ENCODE peak calls at places on chromosomes 11 and 22, in four cellular contexts. X, Z, P and L are unnamed samples.
A peak's percentile ranks its signal among the peaks of the same experiment; 100 is the strongest.

GRCh38 chr22:46592390-46592872 is 27.8 kb upstream of the GRAMD4 start:
- DNase-seq in X (peak; percentile 17), Z (peak; percentile 64), P (no peak), L (no peak)

GRCh38 chr11:95371147-95371546 is 140.1 kb upstream of the SESN3 start:
- DNase-seq in X (no peak), Z (no peak), P (peak; percentile 87), L (no peak)

GRCh38 chr11:94153320-94153719 is 24.7 kb downstream of the PANX1 start:
- DNase-seq in X (no peak), Z (no peak), P (no peak), L (no peak)

GRCh38 chr11:45659031-45659817 is 6.2 kb downstream of the CHST1 start:
- DNase-seq in X (no peak), Z (no peak), P (no peak), L (no peak)

GRCh38 chr22:20987375-20987774 is 5.3 kb downstream of the LZTR1 start:
- DNase-seq in X (no peak), Z (no peak), P (no peak), L (no peak)

GRCh38 chr11:14902650-14903350 is 10.8 kb upstream of the CYP2R1 start:
- DNase-seq in X (no peak), Z (no peak), P (no peak), L (no peak)

GRCh38 chr11:76629853-76630599 is 40.5 kb downstream of the LRRC32 start:
- DNase-seq in X (no peak), Z (peak; percentile 38), P (peak; percentile 89), L (no peak)

GRCh38 chr11:104853276-104853675 is 45.0 kb downstream of the CASP12 start:
- DNase-seq in X (no peak), Z (no peak), P (no peak), L (no peak)

GRCh38 chr11:69538840-69539239 is 57.4 kb downstream of the LINC01488 start:
- DNase-seq in X (no peak), Z (peak; percentile 44), P (no peak), L (no peak)

GRCh38 chr22:41620646-41621098 is at the start of gene DESI1:
- DNase-seq in X (no peak), Z (no peak), P (no peak), L (no peak)

GRCh38 chr11:1228921-1229451 is 6.1 kb downstream of the MUC5B start:
- DNase-seq in X (no peak), Z (no peak), P (no peak), L (no peak)

GRCh38 chr22:32618461-32619140 is 144.0 kb downstream of the FBXO7 start:
- DNase-seq in X (no peak), Z (no peak), P (no peak), L (no peak)

GRCh38 chr22:43897751-43898261 is 6.0 kb upstream of the PNPLA5 start:
- DNase-seq in X (no peak), Z (peak; percentile 77), P (no peak), L (no peak)

GRCh38 chr11:19281555-19281954 is 40.8 kb upstream of the E2F8 start:
- DNase-seq in X (no peak), Z (no peak), P (no peak), L (no peak)

GRCh38 chr11:11998091-11998781 is 10.2 kb downstream of the DKK3 start:
- DNase-seq in X (no peak), Z (no peak), P (no peak), L (no peak)

GRCh38 chr22:37472418-37473006 is 13.7 kb downstream of the MFNG start:
- DNase-seq in X (peak; percentile 29), Z (peak; percentile 48), P (no peak), L (peak; percentile 34)

GRCh38 chr11:64124147-64124546 is 41.8 kb downstream of the MACROD1 start:
- DNase-seq in X (no peak), Z (no peak), P (no peak), L (no peak)

GRCh38 chr22:24164823-24165379 is 16.4 kb upstream of the SUSD2 start:
- DNase-seq in X (no peak), Z (no peak), P (no peak), L (no peak)

GRCh38 chr22:44224166-44224565 is 43.4 kb downstream of the PARVG start:
- DNase-seq in X (no peak), Z (no peak), P (no peak), L (no peak)

GRCh38 chr11:133724116-133724515 is 121.2 kb downstream of the SPATA19 start:
- DNase-seq in X (no peak), Z (no peak), P (no peak), L (no peak)

GRCh38 chr11:67674442-67674871 is at the start of gene ALDH3B2:
- DNase-seq in X (no peak), Z (no peak), P (no peak), L (no peak)

GRCh38 chr11:120929664-120930154 is 94.2 kb upstream of the TBCEL start:
- DNase-seq in X (no peak), Z (peak; percentile 71), P (peak; percentile 54), L (no peak)

GRCh38 chr11:83827940-83828554 is 541.9 kb upstream of the CCDC90B start:
- DNase-seq in X (no peak), Z (no peak), P (no peak), L (no peak)

GRCh38 chr11:124917115-124917637 is 1.9 kb upstream of the HEPN1 start:
- DNase-seq in X (no peak), Z (peak; percentile 80), P (peak; percentile 48), L (no peak)

GRCh38 chr22:44574057-44574456 is 76.0 kb upstream of the RTL6 start:
- DNase-seq in X (no peak), Z (peak; percentile 26), P (no peak), L (no peak)

GRCh38 chr11:62747475-62748160 is 6.3 kb downstream of the ZBTB3 start:
- DNase-seq in X (no peak), Z (no peak), P (no peak), L (no peak)

GRCh38 chr11:79045018-79045787 is 395.6 kb downstream of the TENM4 start:
- DNase-seq in X (no peak), Z (no peak), P (no peak), L (no peak)

GRCh38 chr11:120499088-120499487 is 12.5 kb upstream of the GRIK4 start:
- DNase-seq in X (no peak), Z (no peak), P (no peak), L (no peak)